ENCODE peak calls at places on chromosomes 12 and 14, in six cellular contexts. T is ovary, A is esophagus muscularis mucosa, O is K562, L is A549, F is tibial nerve. M is an unnamed sample.

GRCh38 chr14:22598099-22598895 is at the start of gene ABHD4:
- DNase-seq in T (peak), A (peak), O (peak), L (peak), F (peak), M (peak)

GRCh38 chr14:68599896-68600620 is 192.8 kb downstream of the ZFP36L1 start:
- DNase-seq in T (no peak), A (no peak), O (no peak), L (no peak), F (no peak), M (no peak)

GRCh38 chr14:35285168-35285990 is 6.8 kb upstream of the PSMA6 start:
- DNase-seq in T (no peak), A (no peak), O (no peak), L (no peak), F (no peak), M (no peak)

GRCh38 chr12:79547044-79547734 is 143.6 kb downstream of the PAWR start:
- DNase-seq in T (no peak), A (no peak), O (no peak), L (peak), F (no peak), M (no peak)

GRCh38 chr14:68361231-68361630 is 431.6 kb downstream of the ZFP36L1 start:
- DNase-seq in T (no peak), A (no peak), O (no peak), L (no peak), F (no peak), M (no peak)

GRCh38 chr12:22228022-22228875 is 106.3 kb downstream of the ST8SIA1 start:
- DNase-seq in T (no peak), A (no peak), O (no peak), L (no peak), F (no peak), M (no peak)

GRCh38 chr12:27999970-28000369 is 27.4 kb upstream of the PTHLH start:
- DNase-seq in T (no peak), A (no peak), O (no peak), L (no peak), F (no peak), M (no peak)

GRCh38 chr14:46048127-46048526 is 603.5 kb downstream of the RPL10L start:
- DNase-seq in T (no peak), A (no peak), O (no peak), L (peak), F (no peak), M (peak)

GRCh38 chr12:76919388-76920181 is 40.8 kb upstream of the CSRP2 start:
- DNase-seq in T (no peak), A (no peak), O (no peak), L (no peak), F (no peak), M (no peak)

GRCh38 chr12:71393625-71394024 is 46.0 kb upstream of the LGR5 start:
- DNase-seq in T (no peak), A (no peak), O (peak), L (no peak), F (no peak), M (no peak)

GRCh38 chr14:53016919-53017318 is 66.1 kb upstream of the FERMT2 start:
- DNase-seq in T (no peak), A (no peak), O (no peak), L (no peak), F (no peak), M (no peak)

GRCh38 chr14:23361320-23361719 is 3.7 kb downstream of the EFS start:
- DNase-seq in T (no peak), A (no peak), O (no peak), L (no peak), F (no peak), M (no peak)

GRCh38 chr14:64730061-64730440 is 25.8 kb downstream of the PLEKHG3 start:
- DNase-seq in T (peak), A (no peak), O (no peak), L (no peak), F (no peak), M (no peak)

GRCh38 chr14:65261425-65261920 is 151.1 kb upstream of the FUT8 start:
- DNase-seq in T (no peak), A (no peak), O (no peak), L (no peak), F (no peak), M (no peak)

GRCh38 chr12:24838531-24838950 is 110.4 kb downstream of the BCAT1 start:
- DNase-seq in T (peak), A (no peak), O (no peak), L (no peak), F (peak), M (peak)
- H3K27ac ChIP-seq in T (no peak), A (peak), O (no peak), L (no peak), F (peak), M (peak)

GRCh38 chr12:124928095-124928911 is 13.9 kb upstream of the UBC start:
- DNase-seq in T (peak), A (no peak), O (no peak), L (peak), F (peak), M (no peak)
- TF ChIP-seq EP300 in T (peak), A (peak), O (no peak), L (peak), F (peak), M (no peak)

GRCh38 chr12:47715877-47716548 is 9.3 kb downstream of the ENDOU start:
- DNase-seq in T (peak), A (peak), O (no peak), L (no peak), F (no peak), M (no peak)
- H3K27ac ChIP-seq in T (peak), A (peak), O (no peak), L (no peak), F (peak), M (no peak)

GRCh38 chr14:71250347-71250746 is 343.1 kb downstream of the PCNX1 start:
- DNase-seq in T (no peak), A (no peak), O (no peak), L (no peak), F (no peak), M (no peak)
- TF ChIP-seq EP300 in T (no peak), A (no peak), O (no peak), L (no peak), F (no peak), M (no peak)

DNA sequence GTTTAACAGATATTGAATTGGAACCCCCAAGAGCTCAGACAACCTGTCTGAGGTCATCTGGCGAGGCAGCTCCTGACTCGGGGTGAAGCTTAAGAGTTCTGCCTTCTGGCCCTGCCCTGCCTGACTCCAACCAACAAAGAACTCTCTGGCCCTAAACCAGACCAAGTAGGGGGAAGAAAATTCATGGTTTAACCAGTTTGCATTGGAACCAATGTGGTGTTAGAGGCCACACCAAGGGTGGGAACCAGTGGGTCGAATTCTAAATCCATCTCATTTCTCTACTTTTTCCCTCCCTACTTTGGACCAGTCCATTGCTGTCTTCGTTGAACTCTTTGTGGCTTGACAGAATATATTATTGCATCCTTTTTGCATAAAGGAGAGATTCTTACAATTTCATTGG is 30.4 kb upstream of the GSG1 start:
- DNase-seq in T (no peak), A (no peak), O (no peak), L (no peak), F (no peak), M (no peak)
- H3K27ac ChIP-seq in T (no peak), A (no peak), O (no peak), L (no peak), F (no peak), M (no peak)

GRCh38 chr14:54767139-54767431 is 135.5 kb downstream of the GCH1 start:
- DNase-seq in T (no peak), A (no peak), O (no peak), L (no peak), F (no peak), M (no peak)
- TF ChIP-seq EP300 in T (no peak), A (no peak), O (no peak), L (no peak), F (no peak), M (no peak)